ENCODE peak calls at places on chromosomes 5 and 9, in ten cellular contexts. One of them, this sample, is unnamed. For H4K20me1, the result is how much of the 10 kb centered on the place peaks cover.

GRCh38 chr9:97419315-97419867 is 7.5 kb downstream of the TDRD7 start:
- DNase-seq in PC-3: peak
- DNase-seq in GM23248: peak
- DNase-seq in PC-9: no peak
- DNase-seq in SK-N-SH: no peak
- DNase-seq in HCT116: no peak
- DNase-seq in H1: no peak
- DNase-seq in GM12878: no peak
- DNase-seq in fibroblast of lung: peak
- DNase-seq in mammary epithelial cell: peak
- DNase-seq in this sample: no peak

GRCh38 chr5:143679777-143680176 is 132.2 kb upstream of the HMHB1 start:
- DNase-seq in HCT116: no peak
- DNase-seq in GM23248: peak
- DNase-seq in SK-N-SH: no peak
- DNase-seq in PC-9: peak
- DNase-seq in mammary epithelial cell: peak
- DNase-seq in PC-3: peak
- DNase-seq in fibroblast of lung: peak
- DNase-seq in H1: no peak
- DNase-seq in GM12878: no peak
- DNase-seq in this sample: no peak

GRCh38 chr5:169154660-169155059 is 146.3 kb downstream of the SLIT3 start:
- DNase-seq in GM23248: no peak
- DNase-seq in PC-3: no peak
- DNase-seq in mammary epithelial cell: no peak
- DNase-seq in PC-9: no peak
- DNase-seq in SK-N-SH: no peak
- DNase-seq in HCT116: no peak
- DNase-seq in GM12878: no peak
- DNase-seq in fibroblast of lung: no peak
- DNase-seq in H1: no peak
- DNase-seq in this sample: no peak

GRCh38 chr5:66010476-66010875 is 84.1 kb downstream of the ERBIN start:
- DNase-seq in H1: no peak
- DNase-seq in PC-3: peak
- DNase-seq in mammary epithelial cell: peak
- DNase-seq in GM12878: peak
- DNase-seq in HCT116: no peak
- DNase-seq in PC-9: no peak
- DNase-seq in fibroblast of lung: peak
- DNase-seq in GM23248: peak
- DNase-seq in SK-N-SH: no peak
- DNase-seq in this sample: peak

GRCh38 chr9:108544866-108545265 is 310.9 kb downstream of the ACTL7B start:
- DNase-seq in fibroblast of lung: peak
- DNase-seq in SK-N-SH: no peak
- DNase-seq in HCT116: no peak
- DNase-seq in PC-9: no peak
- DNase-seq in mammary epithelial cell: no peak
- DNase-seq in PC-3: no peak
- DNase-seq in H1: no peak
- DNase-seq in GM23248: no peak
- DNase-seq in GM12878: no peak
- DNase-seq in this sample: no peak

GRCh38 chr5:57032151-57032551 is 80.2 kb upstream of the MIER3 start:
- DNase-seq in SK-N-SH: no peak
- DNase-seq in GM23248: no peak
- DNase-seq in H1: no peak
- DNase-seq in mammary epithelial cell: peak
- DNase-seq in GM12878: no peak
- DNase-seq in HCT116: peak
- DNase-seq in fibroblast of lung: no peak
- DNase-seq in PC-9: peak
- DNase-seq in PC-3: peak
- DNase-seq in this sample: peak

GRCh38 chr9:133147412-133148271 is 16.1 kb downstream of the GBGT1 start:
- DNase-seq in GM12878: no peak
- DNase-seq in PC-9: peak
- DNase-seq in mammary epithelial cell: peak
- DNase-seq in H1: peak
- DNase-seq in PC-3: peak
- DNase-seq in GM23248: peak
- DNase-seq in HCT116: peak
- DNase-seq in fibroblast of lung: peak
- DNase-seq in SK-N-SH: peak
- DNase-seq in this sample: peak

GRCh38 chr5:172834570-172835245 is 657 bp downstream of the ERGIC1 start:
- DNase-seq in GM23248: peak
- DNase-seq in fibroblast of lung: no peak
- DNase-seq in GM12878: no peak
- DNase-seq in PC-9: no peak
- DNase-seq in PC-3: no peak
- DNase-seq in SK-N-SH: peak
- DNase-seq in H1: peak
- DNase-seq in HCT116: no peak
- DNase-seq in mammary epithelial cell: no peak
- DNase-seq in this sample: no peak

GRCh38 chr5:81838307-81838906 is 87.5 kb upstream of the SSBP2 start:
- DNase-seq in PC-3: peak
- DNase-seq in PC-9: peak
- DNase-seq in mammary epithelial cell: no peak
- DNase-seq in H1: no peak
- DNase-seq in HCT116: peak
- DNase-seq in GM12878: no peak
- DNase-seq in GM23248: peak
- DNase-seq in fibroblast of lung: peak
- DNase-seq in SK-N-SH: no peak
- DNase-seq in this sample: peak

GRCh38 chr5:107518219-107519015 is 152.3 kb downstream of the EFNA5 start:
- DNase-seq in PC-3: no peak
- DNase-seq in GM23248: no peak
- DNase-seq in PC-9: no peak
- DNase-seq in mammary epithelial cell: no peak
- DNase-seq in fibroblast of lung: peak
- DNase-seq in H1: no peak
- DNase-seq in GM12878: no peak
- DNase-seq in HCT116: no peak
- DNase-seq in SK-N-SH: no peak
- DNase-seq in this sample: no peak

GRCh38 chr5:107551088-107551487 is 119.6 kb downstream of the EFNA5 start:
- DNase-seq in PC-3: no peak
- DNase-seq in mammary epithelial cell: no peak
- DNase-seq in HCT116: no peak
- DNase-seq in H1: no peak
- DNase-seq in PC-9: no peak
- DNase-seq in fibroblast of lung: no peak
- DNase-seq in GM23248: no peak
- DNase-seq in SK-N-SH: no peak
- DNase-seq in GM12878: no peak
- DNase-seq in this sample: no peak

GRCh38 chr5:170313344-170313743 is 15.8 kb upstream of the LCP2 start:
- DNase-seq in GM23248: no peak
- DNase-seq in HCT116: no peak
- DNase-seq in mammary epithelial cell: no peak
- DNase-seq in PC-3: no peak
- DNase-seq in PC-9: no peak
- DNase-seq in fibroblast of lung: no peak
- DNase-seq in H1: no peak
- DNase-seq in SK-N-SH: no peak
- DNase-seq in GM12878: no peak
- DNase-seq in this sample: no peak

GRCh38 chr5:31861601-31862000 is 222.7 kb downstream of the PDZD2 start:
- DNase-seq in GM12878: no peak
- DNase-seq in GM23248: no peak
- DNase-seq in PC-3: no peak
- DNase-seq in SK-N-SH: no peak
- DNase-seq in H1: no peak
- DNase-seq in mammary epithelial cell: no peak
- DNase-seq in fibroblast of lung: no peak
- DNase-seq in HCT116: no peak
- DNase-seq in PC-9: no peak
- DNase-seq in this sample: no peak

GRCh38 chr5:72848474-72849428 is 32.3 kb downstream of the TNPO1 start:
- DNase-seq in SK-N-SH: peak
- DNase-seq in GM12878: peak
- DNase-seq in H1: peak
- DNase-seq in HCT116: no peak
- DNase-seq in GM23248: peak
- DNase-seq in PC-3: peak
- DNase-seq in PC-9: no peak
- DNase-seq in fibroblast of lung: peak
- DNase-seq in mammary epithelial cell: peak
- DNase-seq in this sample: peak

GRCh38 chr5:72850113-72850512 is 33.7 kb downstream of the TNPO1 start:
- DNase-seq in mammary epithelial cell: no peak
- DNase-seq in fibroblast of lung: no peak
- DNase-seq in HCT116: no peak
- DNase-seq in GM23248: no peak
- DNase-seq in PC-9: no peak
- DNase-seq in H1: no peak
- DNase-seq in SK-N-SH: no peak
- DNase-seq in GM12878: no peak
- DNase-seq in PC-3: no peak
- DNase-seq in this sample: no peak

GRCh38 chr5:72847989-72848473 is 31.6 kb downstream of the TNPO1 start:
- DNase-seq in GM23248: peak
- DNase-seq in GM12878: peak
- DNase-seq in PC-9: peak
- DNase-seq in HCT116: peak
- DNase-seq in fibroblast of lung: peak
- DNase-seq in PC-3: peak
- DNase-seq in H1: peak
- DNase-seq in SK-N-SH: peak
- DNase-seq in mammary epithelial cell: peak
- DNase-seq in this sample: peak

GRCh38 chr5:72847439-72847838 is 31.0 kb downstream of the TNPO1 start:
- DNase-seq in H1: no peak
- DNase-seq in GM12878: no peak
- DNase-seq in PC-3: no peak
- DNase-seq in GM23248: no peak
- DNase-seq in SK-N-SH: no peak
- DNase-seq in mammary epithelial cell: no peak
- DNase-seq in PC-9: peak
- DNase-seq in HCT116: no peak
- DNase-seq in fibroblast of lung: no peak
- DNase-seq in this sample: no peak

GRCh38 chr5:72849546-72849945 is 33.1 kb downstream of the TNPO1 start:
- DNase-seq in PC-9: no peak
- DNase-seq in GM12878: no peak
- DNase-seq in fibroblast of lung: no peak
- DNase-seq in SK-N-SH: no peak
- DNase-seq in mammary epithelial cell: peak
- DNase-seq in PC-3: no peak
- DNase-seq in HCT116: no peak
- DNase-seq in GM23248: peak
- DNase-seq in H1: no peak
- DNase-seq in this sample: no peak
- H4K20me1 ChIP-seq in PC-9: half or more
- H4K20me1 ChIP-seq in GM12878: under half
- H4K20me1 ChIP-seq in fibroblast of lung: under half
- H4K20me1 ChIP-seq in SK-N-SH: half or more
- H4K20me1 ChIP-seq in mammary epithelial cell: under half
- H4K20me1 ChIP-seq in PC-3: half or more
- H4K20me1 ChIP-seq in HCT116: under half
- H4K20me1 ChIP-seq in GM23248: under half
- H4K20me1 ChIP-seq in H1: under half
- H4K20me1 ChIP-seq in this sample: under half

GRCh38 chr5:68230285-68230684 is 14.7 kb downstream of the PIK3R1 start:
- DNase-seq in HCT116: no peak
- DNase-seq in SK-N-SH: no peak
- DNase-seq in GM12878: no peak
- DNase-seq in PC-9: no peak
- DNase-seq in mammary epithelial cell: no peak
- DNase-seq in PC-3: no peak
- DNase-seq in H1: no peak
- DNase-seq in GM23248: no peak
- DNase-seq in fibroblast of lung: no peak
- DNase-seq in this sample: no peak
- H3K4me3 ChIP-seq in HCT116: no peak
- H3K4me3 ChIP-seq in SK-N-SH: no peak
- H3K4me3 ChIP-seq in GM12878: no peak
- H3K4me3 ChIP-seq in PC-9: no peak
- H3K4me3 ChIP-seq in mammary epithelial cell: no peak
- H3K4me3 ChIP-seq in PC-3: no peak
- H3K4me3 ChIP-seq in H1: no peak
- H3K4me3 ChIP-seq in GM23248: no peak
- H3K4me3 ChIP-seq in fibroblast of lung: no peak
- H3K4me3 ChIP-seq in this sample: no peak

GRCh38 chr9:34443533-34443932 is 14.8 kb downstream of the FAM219A start:
- DNase-seq in PC-3: no peak
- DNase-seq in SK-N-SH: no peak
- DNase-seq in fibroblast of lung: no peak
- DNase-seq in PC-9: no peak
- DNase-seq in GM12878: no peak
- DNase-seq in mammary epithelial cell: no peak
- DNase-seq in GM23248: no peak
- DNase-seq in H1: no peak
- DNase-seq in HCT116: no peak
- DNase-seq in this sample: no peak
- H4K20me1 ChIP-seq in PC-3: under half
- H4K20me1 ChIP-seq in SK-N-SH: half or more
- H4K20me1 ChIP-seq in fibroblast of lung: under half
- H4K20me1 ChIP-seq in PC-9: under half
- H4K20me1 ChIP-seq in GM12878: under half
- H4K20me1 ChIP-seq in mammary epithelial cell: under half
- H4K20me1 ChIP-seq in GM23248: under half
- H4K20me1 ChIP-seq in H1: under half
- H4K20me1 ChIP-seq in HCT116: under half
- H4K20me1 ChIP-seq in this sample: under half

GRCh38 chr9:94656190-94656589 is 16.9 kb upstream of the FBP1 start:
- DNase-seq in mammary epithelial cell: no peak
- DNase-seq in GM12878: peak
- DNase-seq in PC-3: no peak
- DNase-seq in H1: no peak
- DNase-seq in GM23248: no peak
- DNase-seq in SK-N-SH: no peak
- DNase-seq in PC-9: no peak
- DNase-seq in fibroblast of lung: peak
- DNase-seq in HCT116: no peak
- DNase-seq in this sample: peak
- H3K4me3 ChIP-seq in mammary epithelial cell: peak
- H3K4me3 ChIP-seq in GM12878: peak
- H3K4me3 ChIP-seq in PC-3: no peak
- H3K4me3 ChIP-seq in H1: no peak
- H3K4me3 ChIP-seq in GM23248: no peak
- H3K4me3 ChIP-seq in SK-N-SH: no peak
- H3K4me3 ChIP-seq in PC-9: no peak
- H3K4me3 ChIP-seq in fibroblast of lung: no peak
- H3K4me3 ChIP-seq in HCT116: no peak
- H3K4me3 ChIP-seq in this sample: peak

This sample was measured in MM.1S.